ENCODE peak calls at places on chromosomes 6 and 20, in six cellular contexts. One of them, this sample, is unnamed.
A peak's percentile ranks its signal among the peaks of the same experiment; 100 is the strongest.

GRCh38 chr6:55839080-55839479 is 36.3 kb downstream of the BMP5 start:
- DNase-seq in neural crest cell: no peak
- DNase-seq in activated CD4-positive, alpha-beta T cell treated with anti-CD3 and anti-CD28 coated beads, Interleukin-2, amount 50 U/mL, for 48 hours: no peak
- DNase-seq in hippocampal formation: no peak
- DNase-seq in psoas muscle: no peak
- DNase-seq in iris pigment epithelial cell: no peak
- DNase-seq in this sample: no peak

GRCh38 chr6:68730291-68731054 is 95.4 kb downstream of the ADGRB3 start:
- DNase-seq in neural crest cell: no peak
- DNase-seq in activated CD4-positive, alpha-beta T cell treated with anti-CD3 and anti-CD28 coated beads, Interleukin-2, amount 50 U/mL, for 48 hours: no peak
- DNase-seq in hippocampal formation: no peak
- DNase-seq in psoas muscle: no peak
- DNase-seq in iris pigment epithelial cell: no peak
- DNase-seq in this sample: no peak

GRCh38 chr6:1039191-1039590 is 272.7 kb upstream of the FOXQ1 start:
- DNase-seq in neural crest cell: no peak
- DNase-seq in activated CD4-positive, alpha-beta T cell treated with anti-CD3 and anti-CD28 coated beads, Interleukin-2, amount 50 U/mL, for 48 hours: no peak
- DNase-seq in hippocampal formation: no peak
- DNase-seq in psoas muscle: no peak
- DNase-seq in iris pigment epithelial cell: no peak
- DNase-seq in this sample: no peak

GRCh38 chr6:170129691-170130171 is 161.1 kb downstream of the DLL1 start:
- DNase-seq in neural crest cell: no peak
- DNase-seq in activated CD4-positive, alpha-beta T cell treated with anti-CD3 and anti-CD28 coated beads, Interleukin-2, amount 50 U/mL, for 48 hours: no peak
- DNase-seq in hippocampal formation: peak; percentile 29
- DNase-seq in psoas muscle: peak; percentile 89
- DNase-seq in iris pigment epithelial cell: peak; percentile 7
- DNase-seq in this sample: no peak

GRCh38 chr20:57205625-57206219 is 60.7 kb downstream of the BMP7 start:
- DNase-seq in neural crest cell: no peak
- DNase-seq in activated CD4-positive, alpha-beta T cell treated with anti-CD3 and anti-CD28 coated beads, Interleukin-2, amount 50 U/mL, for 48 hours: no peak
- DNase-seq in hippocampal formation: no peak
- DNase-seq in psoas muscle: no peak
- DNase-seq in iris pigment epithelial cell: peak; percentile 14
- DNase-seq in this sample: no peak

GRCh38 chr20:44460795-44461141 is 14.9 kb upstream of the TTPAL start:
- DNase-seq in neural crest cell: no peak
- DNase-seq in activated CD4-positive, alpha-beta T cell treated with anti-CD3 and anti-CD28 coated beads, Interleukin-2, amount 50 U/mL, for 48 hours: no peak
- DNase-seq in hippocampal formation: no peak
- DNase-seq in psoas muscle: no peak
- DNase-seq in iris pigment epithelial cell: peak; percentile 40
- DNase-seq in this sample: no peak

GRCh38 chr6:109768485-109768884 is 77.4 kb downstream of the FIG4 start:
- DNase-seq in neural crest cell: no peak
- DNase-seq in activated CD4-positive, alpha-beta T cell treated with anti-CD3 and anti-CD28 coated beads, Interleukin-2, amount 50 U/mL, for 48 hours: no peak
- DNase-seq in hippocampal formation: no peak
- DNase-seq in psoas muscle: no peak
- DNase-seq in iris pigment epithelial cell: no peak
- DNase-seq in this sample: no peak

GRCh38 chr6:47180633-47181032 is 129.1 kb downstream of the TNFRSF21 start:
- DNase-seq in neural crest cell: no peak
- DNase-seq in activated CD4-positive, alpha-beta T cell treated with anti-CD3 and anti-CD28 coated beads, Interleukin-2, amount 50 U/mL, for 48 hours: no peak
- DNase-seq in hippocampal formation: no peak
- DNase-seq in psoas muscle: no peak
- DNase-seq in iris pigment epithelial cell: peak; percentile 42
- DNase-seq in this sample: no peak

GRCh38 chr6:31058128-31058894 is 48.0 kb downstream of the MUC22 start:
- DNase-seq in neural crest cell: no peak
- DNase-seq in activated CD4-positive, alpha-beta T cell treated with anti-CD3 and anti-CD28 coated beads, Interleukin-2, amount 50 U/mL, for 48 hours: no peak
- DNase-seq in hippocampal formation: no peak
- DNase-seq in psoas muscle: no peak
- DNase-seq in iris pigment epithelial cell: peak; percentile 95
- DNase-seq in this sample: no peak

GRCh38 chr6:42971746-42972327 is 7.1 kb downstream of the PEX6 start:
- DNase-seq in neural crest cell: no peak
- DNase-seq in activated CD4-positive, alpha-beta T cell treated with anti-CD3 and anti-CD28 coated beads, Interleukin-2, amount 50 U/mL, for 48 hours: no peak
- DNase-seq in hippocampal formation: peak; percentile 6
- DNase-seq in psoas muscle: no peak
- DNase-seq in iris pigment epithelial cell: no peak
- DNase-seq in this sample: no peak

GRCh38 chr20:24995741-24996448 is 3.3 kb upstream of the APMAP start:
- DNase-seq in neural crest cell: no peak
- DNase-seq in activated CD4-positive, alpha-beta T cell treated with anti-CD3 and anti-CD28 coated beads, Interleukin-2, amount 50 U/mL, for 48 hours: no peak
- DNase-seq in hippocampal formation: no peak
- DNase-seq in psoas muscle: peak; percentile 22
- DNase-seq in iris pigment epithelial cell: no peak
- DNase-seq in this sample: no peak

GRCh38 chr6:81769834-81770233 is 17.4 kb upstream of the TENT5A start:
- DNase-seq in neural crest cell: no peak
- DNase-seq in activated CD4-positive, alpha-beta T cell treated with anti-CD3 and anti-CD28 coated beads, Interleukin-2, amount 50 U/mL, for 48 hours: no peak
- DNase-seq in hippocampal formation: no peak
- DNase-seq in psoas muscle: no peak
- DNase-seq in iris pigment epithelial cell: peak; percentile 61
- DNase-seq in this sample: no peak